ENCODE peak calls at places on chromosome 5, in eight cellular contexts. One of them, this sample, is unnamed.

GRCh38 chr5:109412981-109413402 is 3.2 kb upstream of the PJA2 start:
- DNase-seq in nephron progenitor cell: no peak
- DNase-seq in MCF 10A: no peak
- DNase-seq in cardiac septum: no peak
- DNase-seq in COR-L47: no peak
- DNase-seq in stimulated activated CD4-positive, alpha-beta T cell treated with anti-CD3 and anti-CD28 coated beads, Interleukin-15, amount 100 ng/mL, for 24 hours: no peak
- DNase-seq in A549: no peak
- DNase-seq in anterior cingulate cortex: peak; percentile 4
- DNase-seq in this sample: no peak

GRCh38 chr5:2948875-2949274 is 197.4 kb upstream of the IRX2 start:
- DNase-seq in nephron progenitor cell: no peak
- DNase-seq in MCF 10A: peak; percentile 4
- DNase-seq in cardiac septum: no peak
- DNase-seq in COR-L47: no peak
- DNase-seq in stimulated activated CD4-positive, alpha-beta T cell treated with anti-CD3 and anti-CD28 coated beads, Interleukin-15, amount 100 ng/mL, for 24 hours: no peak
- DNase-seq in A549: no peak
- DNase-seq in anterior cingulate cortex: no peak
- DNase-seq in this sample: no peak

GRCh38 chr5:55993013-55993412 is 1.8 kb downstream of the IL6ST start:
- DNase-seq in nephron progenitor cell: peak; percentile 43
- DNase-seq in MCF 10A: peak; percentile 23
- DNase-seq in cardiac septum: no peak
- DNase-seq in COR-L47: no peak
- DNase-seq in stimulated activated CD4-positive, alpha-beta T cell treated with anti-CD3 and anti-CD28 coated beads, Interleukin-15, amount 100 ng/mL, for 24 hours: no peak
- DNase-seq in A549: no peak
- DNase-seq in anterior cingulate cortex: no peak
- DNase-seq in this sample: peak; percentile 51

GRCh38 chr5:80411589-80412219 is 3.8 kb downstream of the ZFYVE16 start:
- DNase-seq in nephron progenitor cell: no peak
- DNase-seq in MCF 10A: no peak
- DNase-seq in cardiac septum: no peak
- DNase-seq in COR-L47: no peak
- DNase-seq in stimulated activated CD4-positive, alpha-beta T cell treated with anti-CD3 and anti-CD28 coated beads, Interleukin-15, amount 100 ng/mL, for 24 hours: no peak
- DNase-seq in A549: no peak
- DNase-seq in anterior cingulate cortex: no peak
- DNase-seq in this sample: peak; percentile 27

GRCh38 chr5:82004511-82004910 is 32.7 kb downstream of the ATG10 start:
- DNase-seq in nephron progenitor cell: no peak
- DNase-seq in MCF 10A: peak; percentile 23
- DNase-seq in cardiac septum: no peak
- DNase-seq in COR-L47: no peak
- DNase-seq in stimulated activated CD4-positive, alpha-beta T cell treated with anti-CD3 and anti-CD28 coated beads, Interleukin-15, amount 100 ng/mL, for 24 hours: no peak
- DNase-seq in A549: peak; percentile 6
- DNase-seq in anterior cingulate cortex: no peak
- DNase-seq in this sample: peak; percentile 45

GRCh38 chr5:172102913-172103629 is 85.0 kb downstream of the STK10 start:
- DNase-seq in nephron progenitor cell: peak; percentile 30
- DNase-seq in MCF 10A: peak; percentile 100
- DNase-seq in cardiac septum: no peak
- DNase-seq in COR-L47: no peak
- DNase-seq in stimulated activated CD4-positive, alpha-beta T cell treated with anti-CD3 and anti-CD28 coated beads, Interleukin-15, amount 100 ng/mL, for 24 hours: peak; percentile 62
- DNase-seq in A549: peak; percentile 73
- DNase-seq in anterior cingulate cortex: no peak
- DNase-seq in this sample: peak; percentile 99

GRCh38 chr5:132813599-132814440 is 718 bp downstream of the SOWAHA start:
- DNase-seq in nephron progenitor cell: peak; percentile 62
- DNase-seq in MCF 10A: no peak
- DNase-seq in cardiac septum: no peak
- DNase-seq in COR-L47: peak; percentile 29
- DNase-seq in stimulated activated CD4-positive, alpha-beta T cell treated with anti-CD3 and anti-CD28 coated beads, Interleukin-15, amount 100 ng/mL, for 24 hours: peak; percentile 58
- DNase-seq in A549: peak; percentile 34
- DNase-seq in anterior cingulate cortex: no peak
- DNase-seq in this sample: peak; percentile 47

GRCh38 chr5:40401281-40401680 is 278.4 kb upstream of the PTGER4 start:
- DNase-seq in nephron progenitor cell: no peak
- DNase-seq in MCF 10A: peak; percentile 21
- DNase-seq in cardiac septum: no peak
- DNase-seq in COR-L47: no peak
- DNase-seq in stimulated activated CD4-positive, alpha-beta T cell treated with anti-CD3 and anti-CD28 coated beads, Interleukin-15, amount 100 ng/mL, for 24 hours: no peak
- DNase-seq in A549: no peak
- DNase-seq in anterior cingulate cortex: no peak
- DNase-seq in this sample: peak; percentile 13

GRCh38 chr5:28012538-28012937 is 974.2 kb upstream of the CDH9 start:
- DNase-seq in nephron progenitor cell: no peak
- DNase-seq in MCF 10A: no peak
- DNase-seq in cardiac septum: no peak
- DNase-seq in COR-L47: no peak
- DNase-seq in stimulated activated CD4-positive, alpha-beta T cell treated with anti-CD3 and anti-CD28 coated beads, Interleukin-15, amount 100 ng/mL, for 24 hours: no peak
- DNase-seq in A549: peak; percentile 10
- DNase-seq in anterior cingulate cortex: no peak
- DNase-seq in this sample: peak; percentile 0

GRCh38 chr5:68424799-68425537 is 209.4 kb downstream of the PIK3R1 start:
- DNase-seq in nephron progenitor cell: no peak
- DNase-seq in MCF 10A: peak; percentile 65
- DNase-seq in cardiac septum: no peak
- DNase-seq in COR-L47: no peak
- DNase-seq in stimulated activated CD4-positive, alpha-beta T cell treated with anti-CD3 and anti-CD28 coated beads, Interleukin-15, amount 100 ng/mL, for 24 hours: peak; percentile 41
- DNase-seq in A549: no peak
- DNase-seq in anterior cingulate cortex: no peak
- DNase-seq in this sample: peak; percentile 77

GRCh38 chr5:135973323-135974018 is 18.7 kb upstream of the LECT2 start:
- DNase-seq in nephron progenitor cell: no peak
- DNase-seq in MCF 10A: peak; percentile 94
- DNase-seq in cardiac septum: no peak
- DNase-seq in COR-L47: no peak
- DNase-seq in stimulated activated CD4-positive, alpha-beta T cell treated with anti-CD3 and anti-CD28 coated beads, Interleukin-15, amount 100 ng/mL, for 24 hours: no peak
- DNase-seq in A549: peak; percentile 83
- DNase-seq in anterior cingulate cortex: no peak
- DNase-seq in this sample: peak; percentile 90

GRCh38 chr5:177457239-177458121 is 10.9 kb downstream of the PRR7 start:
- DNase-seq in nephron progenitor cell: peak; percentile 85
- DNase-seq in MCF 10A: peak; percentile 99
- DNase-seq in cardiac septum: no peak
- DNase-seq in COR-L47: peak; percentile 96
- DNase-seq in stimulated activated CD4-positive, alpha-beta T cell treated with anti-CD3 and anti-CD28 coated beads, Interleukin-15, amount 100 ng/mL, for 24 hours: peak; percentile 73
- DNase-seq in A549: peak; percentile 98
- DNase-seq in anterior cingulate cortex: peak; percentile 91
- DNase-seq in this sample: peak; percentile 99

GRCh38 chr5:54115768-54116403 is 194.5 kb downstream of the ARL15 start:
- DNase-seq in nephron progenitor cell: no peak
- DNase-seq in MCF 10A: peak; percentile 42
- DNase-seq in cardiac septum: no peak
- DNase-seq in COR-L47: no peak
- DNase-seq in stimulated activated CD4-positive, alpha-beta T cell treated with anti-CD3 and anti-CD28 coated beads, Interleukin-15, amount 100 ng/mL, for 24 hours: no peak
- DNase-seq in A549: no peak
- DNase-seq in anterior cingulate cortex: no peak
- DNase-seq in this sample: peak; percentile 47

GRCh38 chr5:170297589-170298462 is at the start of gene LCP2:
- DNase-seq in nephron progenitor cell: no peak
- DNase-seq in MCF 10A: no peak
- DNase-seq in cardiac septum: no peak
- DNase-seq in COR-L47: no peak
- DNase-seq in stimulated activated CD4-positive, alpha-beta T cell treated with anti-CD3 and anti-CD28 coated beads, Interleukin-15, amount 100 ng/mL, for 24 hours: peak; percentile 72
- DNase-seq in A549: no peak
- DNase-seq in anterior cingulate cortex: no peak
- DNase-seq in this sample: no peak

GRCh38 chr5:173035904-173036707 is 20.0 kb upstream of the CREBRF start:
- DNase-seq in nephron progenitor cell: no peak
- DNase-seq in MCF 10A: peak; percentile 43
- DNase-seq in cardiac septum: no peak
- DNase-seq in COR-L47: no peak
- DNase-seq in stimulated activated CD4-positive, alpha-beta T cell treated with anti-CD3 and anti-CD28 coated beads, Interleukin-15, amount 100 ng/mL, for 24 hours: peak; percentile 64
- DNase-seq in A549: no peak
- DNase-seq in anterior cingulate cortex: no peak
- DNase-seq in this sample: no peak

GRCh38 chr5:111859031-111859430 is 102.0 kb upstream of the NREP start:
- DNase-seq in nephron progenitor cell: no peak
- DNase-seq in MCF 10A: peak; percentile 30
- DNase-seq in cardiac septum: no peak
- DNase-seq in COR-L47: no peak
- DNase-seq in stimulated activated CD4-positive, alpha-beta T cell treated with anti-CD3 and anti-CD28 coated beads, Interleukin-15, amount 100 ng/mL, for 24 hours: no peak
- DNase-seq in A549: no peak
- DNase-seq in anterior cingulate cortex: no peak
- DNase-seq in this sample: peak; percentile 82

GRCh38 chr5:145484195-145484594 is 350.9 kb downstream of the PRELID2 start:
- DNase-seq in nephron progenitor cell: no peak
- DNase-seq in MCF 10A: peak; percentile 74
- DNase-seq in cardiac septum: no peak
- DNase-seq in COR-L47: no peak
- DNase-seq in stimulated activated CD4-positive, alpha-beta T cell treated with anti-CD3 and anti-CD28 coated beads, Interleukin-15, amount 100 ng/mL, for 24 hours: no peak
- DNase-seq in A549: peak; percentile 24
- DNase-seq in anterior cingulate cortex: no peak
- DNase-seq in this sample: peak; percentile 80

GRCh38 chr5:123855630-123856029 is 343.7 kb downstream of the CSNK1G3 start:
- DNase-seq in nephron progenitor cell: no peak
- DNase-seq in MCF 10A: no peak
- DNase-seq in cardiac septum: no peak
- DNase-seq in COR-L47: peak; percentile 28
- DNase-seq in stimulated activated CD4-positive, alpha-beta T cell treated with anti-CD3 and anti-CD28 coated beads, Interleukin-15, amount 100 ng/mL, for 24 hours: no peak
- DNase-seq in A549: no peak
- DNase-seq in anterior cingulate cortex: no peak
- DNase-seq in this sample: no peak

GRCh38 chr5:79561525-79561893 is 47.6 kb upstream of the HOMER1 start:
- DNase-seq in nephron progenitor cell: no peak
- DNase-seq in MCF 10A: no peak
- DNase-seq in cardiac septum: no peak
- DNase-seq in COR-L47: no peak
- DNase-seq in stimulated activated CD4-positive, alpha-beta T cell treated with anti-CD3 and anti-CD28 coated beads, Interleukin-15, amount 100 ng/mL, for 24 hours: peak; percentile 50
- DNase-seq in A549: no peak
- DNase-seq in anterior cingulate cortex: no peak
- DNase-seq in this sample: no peak

GRCh38 chr5:50730336-50730735 is 63.9 kb downstream of the PARP8 start:
- DNase-seq in nephron progenitor cell: no peak
- DNase-seq in MCF 10A: no peak
- DNase-seq in cardiac septum: no peak
- DNase-seq in COR-L47: no peak
- DNase-seq in stimulated activated CD4-positive, alpha-beta T cell treated with anti-CD3 and anti-CD28 coated beads, Interleukin-15, amount 100 ng/mL, for 24 hours: no peak
- DNase-seq in A549: no peak
- DNase-seq in anterior cingulate cortex: no peak
- DNase-seq in this sample: no peak

GRCh38 chr5:124602925-124603650 is 143.4 kb downstream of the ZNF608 start:
- DNase-seq in nephron progenitor cell: no peak
- DNase-seq in MCF 10A: no peak
- DNase-seq in cardiac septum: no peak
- DNase-seq in COR-L47: no peak
- DNase-seq in stimulated activated CD4-positive, alpha-beta T cell treated with anti-CD3 and anti-CD28 coated beads, Interleukin-15, amount 100 ng/mL, for 24 hours: no peak
- DNase-seq in A549: no peak
- DNase-seq in anterior cingulate cortex: no peak
- DNase-seq in this sample: peak; percentile 12

GRCh38 chr5:127256886-127257597 is 33.6 kb upstream of the MEGF10 start:
- DNase-seq in nephron progenitor cell: no peak
- DNase-seq in MCF 10A: no peak
- DNase-seq in cardiac septum: no peak
- DNase-seq in COR-L47: no peak
- DNase-seq in stimulated activated CD4-positive, alpha-beta T cell treated with anti-CD3 and anti-CD28 coated beads, Interleukin-15, amount 100 ng/mL, for 24 hours: no peak
- DNase-seq in A549: no peak
- DNase-seq in anterior cingulate cortex: no peak
- DNase-seq in this sample: no peak

GRCh38 chr5:53994148-53994547 is 316.2 kb downstream of the ARL15 start:
- DNase-seq in nephron progenitor cell: no peak
- DNase-seq in MCF 10A: peak; percentile 56
- DNase-seq in cardiac septum: no peak
- DNase-seq in COR-L47: no peak
- DNase-seq in stimulated activated CD4-positive, alpha-beta T cell treated with anti-CD3 and anti-CD28 coated beads, Interleukin-15, amount 100 ng/mL, for 24 hours: no peak
- DNase-seq in A549: no peak
- DNase-seq in anterior cingulate cortex: no peak
- DNase-seq in this sample: peak; percentile 81

GRCh38 chr5:93582677-93583524 is at the start of gene NR2F1:
- DNase-seq in nephron progenitor cell: peak; percentile 80
- DNase-seq in MCF 10A: peak; percentile 92
- DNase-seq in cardiac septum: no peak
- DNase-seq in COR-L47: peak; percentile 99
- DNase-seq in stimulated activated CD4-positive, alpha-beta T cell treated with anti-CD3 and anti-CD28 coated beads, Interleukin-15, amount 100 ng/mL, for 24 hours: no peak
- DNase-seq in A549: peak; percentile 95
- DNase-seq in anterior cingulate cortex: peak; percentile 79
- DNase-seq in this sample: peak; percentile 91

GRCh38 chr5:167294861-167295685 is 996.4 kb upstream of the WWC1 start:
- DNase-seq in nephron progenitor cell: no peak
- DNase-seq in MCF 10A: peak; percentile 93
- DNase-seq in cardiac septum: no peak
- DNase-seq in COR-L47: no peak
- DNase-seq in stimulated activated CD4-positive, alpha-beta T cell treated with anti-CD3 and anti-CD28 coated beads, Interleukin-15, amount 100 ng/mL, for 24 hours: no peak
- DNase-seq in A549: peak; percentile 88
- DNase-seq in anterior cingulate cortex: no peak
- DNase-seq in this sample: peak; percentile 86

GRCh38 chr5:106241409-106241808 is 1429.3 kb downstream of the EFNA5 start:
- DNase-seq in nephron progenitor cell: no peak
- DNase-seq in MCF 10A: peak; percentile 8
- DNase-seq in cardiac septum: no peak
- DNase-seq in COR-L47: no peak
- DNase-seq in stimulated activated CD4-positive, alpha-beta T cell treated with anti-CD3 and anti-CD28 coated beads, Interleukin-15, amount 100 ng/mL, for 24 hours: no peak
- DNase-seq in A549: no peak
- DNase-seq in anterior cingulate cortex: no peak
- DNase-seq in this sample: no peak

GRCh38 chr5:114447084-114447773 is 85.4 kb downstream of the KCNN2 start:
- DNase-seq in nephron progenitor cell: no peak
- DNase-seq in MCF 10A: peak; percentile 12
- DNase-seq in cardiac septum: no peak
- DNase-seq in COR-L47: peak; percentile 16
- DNase-seq in stimulated activated CD4-positive, alpha-beta T cell treated with anti-CD3 and anti-CD28 coated beads, Interleukin-15, amount 100 ng/mL, for 24 hours: no peak
- DNase-seq in A549: peak; percentile 11
- DNase-seq in anterior cingulate cortex: no peak
- DNase-seq in this sample: peak; percentile 15

GRCh38 chr5:78964889-78965288 is 20.2 kb downstream of the ARSB start:
- DNase-seq in nephron progenitor cell: no peak
- DNase-seq in MCF 10A: peak; percentile 59
- DNase-seq in cardiac septum: no peak
- DNase-seq in COR-L47: peak; percentile 44
- DNase-seq in stimulated activated CD4-positive, alpha-beta T cell treated with anti-CD3 and anti-CD28 coated beads, Interleukin-15, amount 100 ng/mL, for 24 hours: no peak
- DNase-seq in A549: peak; percentile 77
- DNase-seq in anterior cingulate cortex: no peak
- DNase-seq in this sample: peak; percentile 79

GRCh38 chr5:14208071-14209021 is 65.2 kb downstream of the TRIO start:
- DNase-seq in nephron progenitor cell: no peak
- DNase-seq in MCF 10A: peak; percentile 58
- DNase-seq in cardiac septum: no peak
- DNase-seq in COR-L47: no peak
- DNase-seq in stimulated activated CD4-positive, alpha-beta T cell treated with anti-CD3 and anti-CD28 coated beads, Interleukin-15, amount 100 ng/mL, for 24 hours: no peak
- DNase-seq in A549: peak; percentile 75
- DNase-seq in anterior cingulate cortex: no peak
- DNase-seq in this sample: peak; percentile 83

GRCh38 chr5:146947181-146947941 is 68.8 kb upstream of the PPP2R2B start:
- DNase-seq in nephron progenitor cell: no peak
- DNase-seq in MCF 10A: peak; percentile 44
- DNase-seq in cardiac septum: no peak
- DNase-seq in COR-L47: peak; percentile 34
- DNase-seq in stimulated activated CD4-positive, alpha-beta T cell treated with anti-CD3 and anti-CD28 coated beads, Interleukin-15, amount 100 ng/mL, for 24 hours: peak; percentile 6
- DNase-seq in A549: peak; percentile 27
- DNase-seq in anterior cingulate cortex: no peak
- DNase-seq in this sample: peak; percentile 27

GRCh38 chr5:97044057-97044456 is 98.4 kb downstream of the LIX1 start:
- DNase-seq in nephron progenitor cell: peak; percentile 11
- DNase-seq in MCF 10A: peak; percentile 51
- DNase-seq in cardiac septum: no peak
- DNase-seq in COR-L47: no peak
- DNase-seq in stimulated activated CD4-positive, alpha-beta T cell treated with anti-CD3 and anti-CD28 coated beads, Interleukin-15, amount 100 ng/mL, for 24 hours: no peak
- DNase-seq in A549: peak; percentile 33
- DNase-seq in anterior cingulate cortex: no peak
- DNase-seq in this sample: peak; percentile 47

GRCh38 chr5:55601209-55601618 is 66.5 kb upstream of the PLPP1 start:
- DNase-seq in nephron progenitor cell: no peak
- DNase-seq in MCF 10A: peak; percentile 63
- DNase-seq in cardiac septum: peak; percentile 84
- DNase-seq in COR-L47: no peak
- DNase-seq in stimulated activated CD4-positive, alpha-beta T cell treated with anti-CD3 and anti-CD28 coated beads, Interleukin-15, amount 100 ng/mL, for 24 hours: peak; percentile 4
- DNase-seq in A549: peak; percentile 96
- DNase-seq in anterior cingulate cortex: peak; percentile 75
- DNase-seq in this sample: peak; percentile 89